ENCODE peak calls at places on chromosomes 1 and 21, in five cellular contexts. One of them, this sample, is unnamed.

GRCh38 chr1:79847715-79848114 is 841.2 kb upstream of the ADGRL4 start:
- DNase-seq in epithelial cell of esophagus: no peak
- DNase-seq in fibroblast of mammary gland: no peak
- DNase-seq in A673: no peak
- DNase-seq in choroid plexus epithelial cell: no peak
- DNase-seq in this sample: no peak

GRCh38 chr1:67700692-67701410 is 15.8 kb downstream of the GADD45A start:
- DNase-seq in A673: no peak
- DNase-seq in choroid plexus epithelial cell: peak
- DNase-seq in epithelial cell of esophagus: peak
- DNase-seq in fibroblast of mammary gland: no peak
- DNase-seq in this sample: peak

GRCh38 chr21:31993826-31994791 is 121.3 kb downstream of the HUNK start:
- DNase-seq in epithelial cell of esophagus: no peak
- DNase-seq in choroid plexus epithelial cell: no peak
- DNase-seq in A673: no peak
- DNase-seq in fibroblast of mammary gland: no peak
- DNase-seq in this sample: no peak

GRCh38 chr1:228106800-228107054 is 2.4 kb downstream of the MRPL55 start:
- DNase-seq in fibroblast of mammary gland: no peak
- DNase-seq in A673: no peak
- DNase-seq in choroid plexus epithelial cell: no peak
- DNase-seq in epithelial cell of esophagus: no peak
- DNase-seq in this sample: no peak

GRCh38 chr1:26529655-26530539 is at the start of gene RPS6KA1:
- DNase-seq in A673: peak
- DNase-seq in fibroblast of mammary gland: peak
- DNase-seq in epithelial cell of esophagus: peak
- DNase-seq in choroid plexus epithelial cell: peak
- DNase-seq in this sample: peak

GRCh38 chr1:101410048-101410878 is 173.4 kb downstream of the S1PR1 start:
- DNase-seq in epithelial cell of esophagus: no peak
- DNase-seq in choroid plexus epithelial cell: peak
- DNase-seq in A673: peak
- DNase-seq in fibroblast of mammary gland: no peak
- DNase-seq in this sample: no peak

GRCh38 chr1:221708076-221708571 is 33.8 kb downstream of the DUSP10 start:
- DNase-seq in fibroblast of mammary gland: peak
- DNase-seq in epithelial cell of esophagus: no peak
- DNase-seq in A673: no peak
- DNase-seq in choroid plexus epithelial cell: peak
- DNase-seq in this sample: peak

GRCh38 chr1:245488346-245489110 is 333.7 kb downstream of the KIF26B start:
- DNase-seq in epithelial cell of esophagus: no peak
- DNase-seq in fibroblast of mammary gland: no peak
- DNase-seq in A673: no peak
- DNase-seq in choroid plexus epithelial cell: no peak
- DNase-seq in this sample: no peak

GRCh38 chr1:43172532-43172972 is 422 bp downstream of the CFAP57 start:
- DNase-seq in fibroblast of mammary gland: peak
- DNase-seq in choroid plexus epithelial cell: peak
- DNase-seq in A673: peak
- DNase-seq in epithelial cell of esophagus: peak
- DNase-seq in this sample: peak

GRCh38 chr1:176897350-176898236 is 266.9 kb downstream of the ASTN1 start:
- DNase-seq in fibroblast of mammary gland: peak
- DNase-seq in A673: peak
- DNase-seq in epithelial cell of esophagus: peak
- DNase-seq in choroid plexus epithelial cell: peak
- DNase-seq in this sample: peak

GRCh38 chr1:14778882-14779594 is 180.6 kb downstream of the KAZN start:
- DNase-seq in choroid plexus epithelial cell: peak
- DNase-seq in A673: peak
- DNase-seq in epithelial cell of esophagus: peak
- DNase-seq in fibroblast of mammary gland: peak
- DNase-seq in this sample: peak

GRCh38 chr1:223147409-223147808 is 4.4 kb upstream of the TLR5 start:
- DNase-seq in fibroblast of mammary gland: no peak
- DNase-seq in epithelial cell of esophagus: no peak
- DNase-seq in A673: no peak
- DNase-seq in choroid plexus epithelial cell: no peak
- DNase-seq in this sample: no peak

GRCh38 chr21:45286671-45287437 is 841 bp downstream of the POFUT2 start:
- DNase-seq in fibroblast of mammary gland: no peak
- DNase-seq in epithelial cell of esophagus: no peak
- DNase-seq in A673: no peak
- DNase-seq in choroid plexus epithelial cell: no peak
- DNase-seq in this sample: no peak

GRCh38 chr1:51750729-51751128 is 127.8 kb downstream of the NRDC start:
- DNase-seq in fibroblast of mammary gland: peak
- DNase-seq in A673: no peak
- DNase-seq in epithelial cell of esophagus: peak
- DNase-seq in choroid plexus epithelial cell: peak
- DNase-seq in this sample: peak

GRCh38 chr21:14080764-14081096 is 130.0 kb downstream of the LIPI start:
- DNase-seq in choroid plexus epithelial cell: no peak
- DNase-seq in A673: no peak
- DNase-seq in fibroblast of mammary gland: no peak
- DNase-seq in epithelial cell of esophagus: no peak
- DNase-seq in this sample: no peak

GRCh38 chr21:32593690-32594089 is 8.4 kb upstream of the TCP10L start:
- DNase-seq in A673: no peak
- DNase-seq in epithelial cell of esophagus: no peak
- DNase-seq in fibroblast of mammary gland: no peak
- DNase-seq in choroid plexus epithelial cell: no peak
- DNase-seq in this sample: no peak

GRCh38 chr1:182196897-182197546 is 135.5 kb upstream of the ZNF648 start:
- DNase-seq in A673: no peak
- DNase-seq in choroid plexus epithelial cell: no peak
- DNase-seq in epithelial cell of esophagus: no peak
- DNase-seq in fibroblast of mammary gland: peak
- DNase-seq in this sample: no peak

GRCh38 chr21:38646213-38646837 is 148.0 kb upstream of the ERG start:
- DNase-seq in epithelial cell of esophagus: peak
- DNase-seq in choroid plexus epithelial cell: no peak
- DNase-seq in fibroblast of mammary gland: peak
- DNase-seq in A673: no peak
- DNase-seq in this sample: no peak

GRCh38 chr1:182433580-182433979 is 16.4 kb upstream of the RGSL1 start:
- DNase-seq in choroid plexus epithelial cell: no peak
- DNase-seq in A673: no peak
- DNase-seq in epithelial cell of esophagus: no peak
- DNase-seq in fibroblast of mammary gland: no peak
- DNase-seq in this sample: no peak

GRCh38 chr1:2372551-2373490 is 18.5 kb downstream of the MORN1 start:
- DNase-seq in A673: no peak
- DNase-seq in fibroblast of mammary gland: no peak
- DNase-seq in epithelial cell of esophagus: peak
- DNase-seq in choroid plexus epithelial cell: no peak
- DNase-seq in this sample: no peak

GRCh38 chr1:40042337-40042736 is 1.8 kb downstream of the CAP1 start:
- DNase-seq in choroid plexus epithelial cell: peak
- DNase-seq in epithelial cell of esophagus: peak
- DNase-seq in fibroblast of mammary gland: no peak
- DNase-seq in A673: no peak
- DNase-seq in this sample: no peak

GRCh38 chr1:74811421-74812179 is 78.6 kb downstream of the TYW3 start:
- DNase-seq in epithelial cell of esophagus: no peak
- DNase-seq in fibroblast of mammary gland: no peak
- DNase-seq in choroid plexus epithelial cell: no peak
- DNase-seq in A673: no peak
- DNase-seq in this sample: peak

GRCh38 chr1:230243583-230244377 is 176.7 kb downstream of the GALNT2 start:
- DNase-seq in A673: peak
- DNase-seq in fibroblast of mammary gland: peak
- DNase-seq in choroid plexus epithelial cell: peak
- DNase-seq in epithelial cell of esophagus: peak
- DNase-seq in this sample: peak

GRCh38 chr1:63730211-63730610 is 43.6 kb upstream of the ROR1 start:
- DNase-seq in choroid plexus epithelial cell: no peak
- DNase-seq in epithelial cell of esophagus: no peak
- DNase-seq in A673: peak
- DNase-seq in fibroblast of mammary gland: no peak
- DNase-seq in this sample: peak

GRCh38 chr1:221783437-221783836 is 41.5 kb upstream of the DUSP10 start:
- DNase-seq in fibroblast of mammary gland: no peak
- DNase-seq in A673: no peak
- DNase-seq in epithelial cell of esophagus: no peak
- DNase-seq in choroid plexus epithelial cell: no peak
- DNase-seq in this sample: no peak

GRCh38 chr21:44896561-44897286 is 23.2 kb upstream of the PTTG1IP start:
- DNase-seq in epithelial cell of esophagus: no peak
- DNase-seq in choroid plexus epithelial cell: no peak
- DNase-seq in A673: no peak
- DNase-seq in fibroblast of mammary gland: no peak
- DNase-seq in this sample: no peak

GRCh38 chr1:188489336-188490112 is 1660.8 kb downstream of the PLA2G4A start:
- DNase-seq in epithelial cell of esophagus: peak
- DNase-seq in A673: peak
- DNase-seq in choroid plexus epithelial cell: peak
- DNase-seq in fibroblast of mammary gland: no peak
- DNase-seq in this sample: no peak

GRCh38 chr1:51916587-51917405 is 38.3 kb upstream of the NRDC start:
- DNase-seq in epithelial cell of esophagus: peak
- DNase-seq in A673: no peak
- DNase-seq in fibroblast of mammary gland: peak
- DNase-seq in choroid plexus epithelial cell: no peak
- DNase-seq in this sample: peak

GRCh38 chr1:221912230-221912629 is 170.3 kb upstream of the DUSP10 start:
- DNase-seq in epithelial cell of esophagus: peak
- DNase-seq in fibroblast of mammary gland: peak
- DNase-seq in A673: no peak
- DNase-seq in choroid plexus epithelial cell: no peak
- DNase-seq in this sample: no peak

GRCh38 chr1:209341689-209342420 is 241.7 kb upstream of the CAMK1G start:
- DNase-seq in A673: no peak
- DNase-seq in fibroblast of mammary gland: no peak
- DNase-seq in epithelial cell of esophagus: no peak
- DNase-seq in choroid plexus epithelial cell: no peak
- DNase-seq in this sample: no peak

GRCh38 chr1:111227875-111228747 is 598 bp downstream of the CHI3L2 start:
- DNase-seq in choroid plexus epithelial cell: peak
- DNase-seq in fibroblast of mammary gland: peak
- DNase-seq in epithelial cell of esophagus: peak
- DNase-seq in A673: no peak
- DNase-seq in this sample: peak

GRCh38 chr1:226657788-226658537 is 81.1 kb downstream of the ITPKB start:
- DNase-seq in fibroblast of mammary gland: no peak
- DNase-seq in A673: no peak
- DNase-seq in choroid plexus epithelial cell: no peak
- DNase-seq in epithelial cell of esophagus: peak
- DNase-seq in this sample: no peak

GRCh38 chr1:200131551-200132125 is 104.1 kb downstream of the NR5A2 start:
- DNase-seq in fibroblast of mammary gland: no peak
- DNase-seq in A673: no peak
- DNase-seq in epithelial cell of esophagus: peak
- DNase-seq in choroid plexus epithelial cell: peak
- DNase-seq in this sample: no peak

GRCh38 chr1:167489581-167490340 is 28.6 kb downstream of the CD247 start:
- DNase-seq in A673: no peak
- DNase-seq in fibroblast of mammary gland: no peak
- DNase-seq in choroid plexus epithelial cell: no peak
- DNase-seq in epithelial cell of esophagus: no peak
- DNase-seq in this sample: no peak

GRCh38 chr1:247156787-247157232 is 15.0 kb downstream of the ZNF124 start:
- DNase-seq in A673: no peak
- DNase-seq in epithelial cell of esophagus: no peak
- DNase-seq in fibroblast of mammary gland: peak
- DNase-seq in choroid plexus epithelial cell: peak
- DNase-seq in this sample: no peak

GRCh38 chr1:75725861-75726361 is 1.4 kb downstream of the ACADM start:
- DNase-seq in choroid plexus epithelial cell: no peak
- DNase-seq in epithelial cell of esophagus: peak
- DNase-seq in A673: no peak
- DNase-seq in fibroblast of mammary gland: peak
- DNase-seq in this sample: no peak

GRCh38 chr1:85282424-85282823 is 6.0 kb upstream of the BCL10 start:
- DNase-seq in fibroblast of mammary gland: no peak
- DNase-seq in choroid plexus epithelial cell: no peak
- DNase-seq in epithelial cell of esophagus: no peak
- DNase-seq in A673: no peak
- DNase-seq in this sample: no peak

GRCh38 chr1:109923131-109923945 is 12.7 kb downstream of the CSF1 start:
- DNase-seq in A673: peak
- DNase-seq in choroid plexus epithelial cell: peak
- DNase-seq in fibroblast of mammary gland: no peak
- DNase-seq in epithelial cell of esophagus: no peak
- DNase-seq in this sample: no peak

GRCh38 chr1:89910780-89911179 is 84.1 kb upstream of the ZNF326 start:
- DNase-seq in fibroblast of mammary gland: peak
- DNase-seq in epithelial cell of esophagus: no peak
- DNase-seq in choroid plexus epithelial cell: peak
- DNase-seq in A673: no peak
- DNase-seq in this sample: peak
- H3K4me3 ChIP-seq in fibroblast of mammary gland: no peak
- H3K4me3 ChIP-seq in epithelial cell of esophagus: no peak
- H3K4me3 ChIP-seq in choroid plexus epithelial cell: no peak
- H3K4me3 ChIP-seq in A673: no peak
- H3K4me3 ChIP-seq in this sample: no peak

GRCh38 chr1:155932487-155932886 is 1.7 kb downstream of the KHDC4 start:
- DNase-seq in A673: no peak
- DNase-seq in epithelial cell of esophagus: peak
- DNase-seq in choroid plexus epithelial cell: no peak
- DNase-seq in fibroblast of mammary gland: peak
- DNase-seq in this sample: no peak
- H3K4me3 ChIP-seq in A673: peak
- H3K4me3 ChIP-seq in epithelial cell of esophagus: peak
- H3K4me3 ChIP-seq in choroid plexus epithelial cell: peak
- H3K4me3 ChIP-seq in fibroblast of mammary gland: peak
- H3K4me3 ChIP-seq in this sample: peak

DNA sequence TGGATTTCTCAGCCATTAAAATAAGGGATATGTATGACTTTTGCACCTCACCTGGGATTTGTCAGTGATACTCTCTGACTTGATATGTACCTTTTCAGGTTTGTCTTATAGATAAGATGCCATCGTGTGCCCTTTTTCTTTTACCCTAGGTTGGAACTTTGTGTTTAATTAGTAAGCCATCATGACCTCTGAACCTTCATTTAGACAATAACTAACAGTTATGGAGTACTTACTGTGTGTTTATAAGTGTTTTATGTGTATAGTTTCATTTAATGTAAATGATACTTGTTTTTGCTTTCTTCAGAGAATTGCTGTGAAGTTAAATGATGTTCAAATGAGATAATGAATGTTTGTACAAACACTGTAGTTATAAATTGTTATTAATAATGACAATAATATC is 14.4 kb downstream of the HS2ST1 start:
- DNase-seq in epithelial cell of esophagus: no peak
- DNase-seq in A673: no peak
- DNase-seq in fibroblast of mammary gland: no peak
- DNase-seq in choroid plexus epithelial cell: no peak
- DNase-seq in this sample: no peak
- H3K4me3 ChIP-seq in epithelial cell of esophagus: no peak
- H3K4me3 ChIP-seq in A673: no peak
- H3K4me3 ChIP-seq in fibroblast of mammary gland: no peak
- H3K4me3 ChIP-seq in choroid plexus epithelial cell: no peak
- H3K4me3 ChIP-seq in this sample: no peak

GRCh38 chr1:185693654-185694053 is 40.5 kb upstream of the HMCN1 start:
- DNase-seq in fibroblast of mammary gland: no peak
- DNase-seq in choroid plexus epithelial cell: no peak
- DNase-seq in epithelial cell of esophagus: no peak
- DNase-seq in A673: peak
- DNase-seq in this sample: no peak
- H3K4me3 ChIP-seq in fibroblast of mammary gland: no peak
- H3K4me3 ChIP-seq in choroid plexus epithelial cell: peak
- H3K4me3 ChIP-seq in epithelial cell of esophagus: no peak
- H3K4me3 ChIP-seq in A673: no peak
- H3K4me3 ChIP-seq in this sample: peak

GRCh38 chr1:93851327-93851712 is 27.7 kb downstream of the DNTTIP2 start:
- DNase-seq in A673: no peak
- DNase-seq in epithelial cell of esophagus: no peak
- DNase-seq in fibroblast of mammary gland: no peak
- DNase-seq in choroid plexus epithelial cell: no peak
- DNase-seq in this sample: no peak
- H3K4me3 ChIP-seq in A673: no peak
- H3K4me3 ChIP-seq in epithelial cell of esophagus: no peak
- H3K4me3 ChIP-seq in fibroblast of mammary gland: no peak
- H3K4me3 ChIP-seq in choroid plexus epithelial cell: no peak
- H3K4me3 ChIP-seq in this sample: no peak

This sample was measured in fibroblast of villous mesenchyme.